ENCODE peak calls at places on chromosomes 6 and 20, in four cellular contexts. One of them, this sample, is unnamed.

GRCh38 chr6:134196568-134197301 is 121.2 kb downstream of the SGK1 start:
- DNase-seq in IMR-90: no peak
- DNase-seq in H9: no peak
- DNase-seq in neuronal stem cell: no peak
- DNase-seq in this sample: no peak

GRCh38 chr20:21184810-21185209 is 58.9 kb downstream of the KIZ start:
- DNase-seq in IMR-90: peak; percentile 25
- DNase-seq in H9: no peak
- DNase-seq in neuronal stem cell: no peak
- DNase-seq in this sample: peak; percentile 37

GRCh38 chr6:110140650-110141049 is 38.8 kb downstream of the WASF1 start:
- DNase-seq in IMR-90: peak; percentile 75
- DNase-seq in H9: no peak
- DNase-seq in neuronal stem cell: no peak
- DNase-seq in this sample: peak; percentile 77

GRCh38 chr20:11907621-11908020 is 10.1 kb upstream of the BTBD3 start:
- DNase-seq in IMR-90: peak; percentile 46
- DNase-seq in H9: no peak
- DNase-seq in neuronal stem cell: no peak
- DNase-seq in this sample: no peak

GRCh38 chr6:11354019-11354418 is 121.6 kb upstream of the NEDD9 start:
- DNase-seq in IMR-90: peak; percentile 58
- DNase-seq in H9: no peak
- DNase-seq in neuronal stem cell: no peak
- DNase-seq in this sample: no peak

GRCh38 chr6:24543683-24544082 is 48.9 kb downstream of the ALDH5A1 start:
- DNase-seq in IMR-90: no peak
- DNase-seq in H9: no peak
- DNase-seq in neuronal stem cell: no peak
- DNase-seq in this sample: peak; percentile 30

GRCh38 chr6:119627908-119628669 is 278.5 kb upstream of the MAN1A1 start:
- DNase-seq in IMR-90: peak; percentile 49
- DNase-seq in H9: no peak
- DNase-seq in neuronal stem cell: no peak
- DNase-seq in this sample: peak; percentile 88

GRCh38 chr20:15945301-15945700 is 627.9 kb downstream of the KIF16B start:
- DNase-seq in IMR-90: no peak
- DNase-seq in H9: no peak
- DNase-seq in neuronal stem cell: no peak
- DNase-seq in this sample: no peak

GRCh38 chr20:18808712-18809111 is 4.9 kb upstream of the SCP2D1 start:
- DNase-seq in IMR-90: no peak
- DNase-seq in H9: no peak
- DNase-seq in neuronal stem cell: no peak
- DNase-seq in this sample: no peak

GRCh38 chr20:20755674-20756319 is 43.4 kb upstream of the RALGAPA2 start:
- DNase-seq in IMR-90: no peak
- DNase-seq in H9: no peak
- DNase-seq in neuronal stem cell: no peak
- DNase-seq in this sample: no peak

GRCh38 chr6:18528084-18528743 is 141.1 kb downstream of the RNF144B start:
- DNase-seq in IMR-90: peak; percentile 13
- DNase-seq in H9: no peak
- DNase-seq in neuronal stem cell: peak; percentile 11
- DNase-seq in this sample: peak; percentile 38

GRCh38 chr20:23248524-23248923 is 102.1 kb upstream of the NXT1 start:
- DNase-seq in IMR-90: no peak
- DNase-seq in H9: no peak
- DNase-seq in neuronal stem cell: no peak
- DNase-seq in this sample: no peak

GRCh38 chr6:85089255-85089654 is 324.9 kb upstream of the TBX18 start:
- DNase-seq in IMR-90: no peak
- DNase-seq in H9: no peak
- DNase-seq in neuronal stem cell: no peak
- DNase-seq in this sample: no peak

GRCh38 chr6:107601406-107601805 is 111.5 kb downstream of the SOBP start:
- DNase-seq in IMR-90: no peak
- DNase-seq in H9: no peak
- DNase-seq in neuronal stem cell: no peak
- DNase-seq in this sample: no peak

GRCh38 chr6:701696-702479 is 8.9 kb upstream of the EXOC2 start:
- DNase-seq in IMR-90: no peak
- DNase-seq in H9: no peak
- DNase-seq in neuronal stem cell: no peak
- DNase-seq in this sample: peak; percentile 53

GRCh38 chr6:154984146-154984545 is 11.0 kb upstream of the TIAM2 start:
- DNase-seq in IMR-90: peak; percentile 45
- DNase-seq in H9: no peak
- DNase-seq in neuronal stem cell: no peak
- DNase-seq in this sample: no peak

GRCh38 chr20:31547017-31547675 is 32.9 kb downstream of the HM13 start:
- DNase-seq in IMR-90: peak; percentile 92
- DNase-seq in H9: peak; percentile 86
- DNase-seq in neuronal stem cell: peak; percentile 63
- DNase-seq in this sample: peak; percentile 92
- H2BK5ac ChIP-seq in IMR-90: peak overlapping the region; percentile 95
- H2BK5ac ChIP-seq in H9: peak overlapping the region; percentile 5
- H2BK5ac ChIP-seq in neuronal stem cell: no peak overlapping the region
- H2BK5ac ChIP-seq in this sample: no peak overlapping the region

DNA sequence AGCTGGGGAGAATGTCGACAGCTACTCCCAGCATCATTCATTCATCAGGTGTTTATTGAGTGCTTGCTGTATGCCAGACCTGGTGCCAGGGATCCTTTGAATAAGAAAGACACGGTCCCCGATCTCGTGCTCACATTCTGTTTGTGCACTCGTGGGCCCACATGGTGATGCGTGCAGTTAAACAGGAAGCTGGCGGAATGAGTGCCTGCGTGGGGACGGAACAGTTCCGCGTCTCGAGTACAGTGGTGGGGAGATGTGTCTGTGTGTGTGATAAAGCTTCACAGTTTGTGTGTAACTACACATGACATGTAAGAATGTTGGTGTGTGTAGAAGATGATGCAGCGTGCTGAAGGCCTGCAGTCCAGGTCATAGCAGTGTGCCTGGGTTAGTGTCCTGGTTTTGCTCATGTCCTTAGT is 6.5 kb downstream of the RBM38 start:
- DNase-seq in IMR-90: no peak
- DNase-seq in H9: no peak
- DNase-seq in neuronal stem cell: no peak
- DNase-seq in this sample: no peak
- H3K27ac ChIP-seq in IMR-90: no peak overlapping the region
- H3K27ac ChIP-seq in H9: no peak overlapping the region
- H3K27ac ChIP-seq in neuronal stem cell: no peak overlapping the region
- H3K27ac ChIP-seq in this sample: no peak overlapping the region

GRCh38 chr6:166589786-166590574 is 3.5 kb upstream of the RAMACL start:
- DNase-seq in IMR-90: no peak
- DNase-seq in H9: no peak
- DNase-seq in neuronal stem cell: no peak
- DNase-seq in this sample: no peak
- H4K8ac ChIP-seq in IMR-90: peak overlapping the region; percentile 49
- H4K8ac ChIP-seq in H9: no peak overlapping the region
- H4K8ac ChIP-seq in neuronal stem cell: no peak overlapping the region
- H4K8ac ChIP-seq in this sample: no peak overlapping the region

DNA sequence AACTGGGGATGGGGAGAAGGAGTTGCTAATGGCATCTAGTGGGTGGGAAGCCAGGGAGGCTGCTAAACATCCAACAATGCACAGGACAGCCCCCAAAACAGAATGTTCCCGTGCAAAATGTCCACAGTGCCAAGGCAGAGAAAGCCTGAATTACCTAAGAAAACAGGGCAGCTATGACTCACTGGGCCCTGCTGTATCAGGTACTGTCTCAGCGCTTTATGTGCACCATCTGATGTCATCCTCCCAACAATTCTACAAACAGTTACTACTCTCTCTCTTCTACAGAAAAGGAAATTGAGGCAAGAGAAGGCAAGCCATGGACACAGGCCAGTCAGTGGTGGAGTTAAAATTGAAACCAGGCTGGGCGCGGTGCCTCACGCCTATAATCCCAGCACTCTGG is 3.1 kb downstream of the YTHDF1 start:
- DNase-seq in IMR-90: no peak
- DNase-seq in H9: no peak
- DNase-seq in neuronal stem cell: no peak
- DNase-seq in this sample: no peak
- H2BK5ac ChIP-seq in IMR-90: no peak overlapping the region
- H2BK5ac ChIP-seq in H9: no peak overlapping the region
- H2BK5ac ChIP-seq in neuronal stem cell: no peak overlapping the region
- H2BK5ac ChIP-seq in this sample: no peak overlapping the region

GRCh38 chr20:37243076-37243936 is 18.3 kb downstream of the GHRH start:
- DNase-seq in IMR-90: no peak
- DNase-seq in H9: peak; percentile 65
- DNase-seq in neuronal stem cell: no peak
- DNase-seq in this sample: peak; percentile 53
- H3K27ac ChIP-seq in IMR-90: no peak overlapping the region
- H3K27ac ChIP-seq in H9: no peak overlapping the region
- H3K27ac ChIP-seq in neuronal stem cell: peak overlapping the region; percentile 96
- H3K27ac ChIP-seq in this sample: no peak overlapping the region

DNA sequence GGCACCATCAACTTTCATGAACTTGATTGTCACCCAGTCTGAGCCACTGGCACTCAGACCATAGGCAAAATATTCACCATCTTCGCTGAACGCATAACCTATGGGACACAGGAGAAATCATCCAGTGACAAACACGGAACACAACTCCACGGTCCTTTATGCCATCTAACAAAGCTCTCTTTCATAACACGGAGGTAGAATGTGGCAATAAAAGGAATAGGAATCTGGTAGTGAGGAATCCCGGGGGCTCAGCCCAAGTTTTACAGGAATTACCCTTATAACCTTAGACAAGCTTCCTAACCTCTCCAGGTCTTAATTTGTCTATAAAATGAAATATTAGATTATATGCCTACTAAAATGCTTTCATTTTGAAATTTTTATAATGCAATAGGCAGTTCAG is 29.4 kb downstream of the PREP start:
- DNase-seq in IMR-90: no peak
- DNase-seq in H9: no peak
- DNase-seq in neuronal stem cell: no peak
- DNase-seq in this sample: no peak
- H4K8ac ChIP-seq in IMR-90: no peak overlapping the region
- H4K8ac ChIP-seq in H9: no peak overlapping the region
- H4K8ac ChIP-seq in neuronal stem cell: peak overlapping the region; percentile 70
- H4K8ac ChIP-seq in this sample: no peak overlapping the region

GRCh38 chr6:8029243-8029870 is 34.8 kb downstream of the BLOC1S5 start:
- DNase-seq in IMR-90: peak; percentile 23
- DNase-seq in H9: no peak
- DNase-seq in neuronal stem cell: no peak
- DNase-seq in this sample: peak; percentile 37
- H2BK5ac ChIP-seq in IMR-90: no peak overlapping the region
- H2BK5ac ChIP-seq in H9: no peak overlapping the region
- H2BK5ac ChIP-seq in neuronal stem cell: no peak overlapping the region
- H2BK5ac ChIP-seq in this sample: no peak overlapping the region

GRCh38 chr20:43711098-43711654 is 15.6 kb downstream of the GTSF1L start:
- DNase-seq in IMR-90: no peak
- DNase-seq in H9: no peak
- DNase-seq in neuronal stem cell: no peak
- DNase-seq in this sample: no peak

GRCh38 chr20:43716123-43716522 is 10.7 kb downstream of the GTSF1L start:
- DNase-seq in IMR-90: no peak
- DNase-seq in H9: no peak
- DNase-seq in neuronal stem cell: no peak
- DNase-seq in this sample: no peak

GRCh38 chr20:43715511-43715910 is 11.3 kb downstream of the GTSF1L start:
- DNase-seq in IMR-90: no peak
- DNase-seq in H9: no peak
- DNase-seq in neuronal stem cell: no peak
- DNase-seq in this sample: no peak

GRCh38 chr20:43715044-43715443 is 11.8 kb downstream of the GTSF1L start:
- DNase-seq in IMR-90: no peak
- DNase-seq in H9: no peak
- DNase-seq in neuronal stem cell: no peak
- DNase-seq in this sample: no peak

GRCh38 chr20:43710370-43711044 is 16.3 kb downstream of the GTSF1L start:
- DNase-seq in IMR-90: no peak
- DNase-seq in H9: no peak
- DNase-seq in neuronal stem cell: no peak
- DNase-seq in this sample: no peak
- H3K27ac ChIP-seq in IMR-90: no peak overlapping the region
- H3K27ac ChIP-seq in H9: no peak overlapping the region
- H3K27ac ChIP-seq in neuronal stem cell: no peak overlapping the region
- H3K27ac ChIP-seq in this sample: no peak overlapping the region

This sample was measured in mesendoderm.